ENCODE peak calls at places on chromosomes 1 and 21, in nine cellular contexts. D is effector memory CD4-positive, alpha-beta T cell; J is adrenal gland; G is spleen; N is A673; V is mucosa of descending colon; R is neural progenitor cell; X is endodermal cell; Z is OCI-LY7. T is an unnamed sample.

GRCh38 chr1:78840447-78841251 is 165.9 kb downstream of the ADGRL4 start:
- DNase-seq in D (no peak), J (no peak), G (no peak), N (peak; percentile 58), V (no peak), R (peak; percentile 68), X (peak; percentile 66), Z (no peak), T (peak; percentile 36)

GRCh38 chr21:33201945-33202344 is 27.8 kb upstream of the IFNAR2 start:
- DNase-seq in D (no peak), J (no peak), G (no peak), N (no peak), V (no peak), R (no peak), X (no peak), Z (no peak), T (no peak)

GRCh38 chr1:99457381-99458165 is 188.3 kb upstream of the PALMD start:
- DNase-seq in D (no peak), J (no peak), G (no peak), N (peak; percentile 59), V (no peak), R (no peak), X (no peak), Z (no peak), T (no peak)

GRCh38 chr1:209689484-209689883 is 14.3 kb downstream of the G0S2 start:
- DNase-seq in D (no peak), J (no peak), G (no peak), N (peak; percentile 44), V (peak; percentile 40), R (no peak), X (no peak), Z (no peak), T (no peak)

GRCh38 chr21:37986751-37987399 is 70.6 kb upstream of the KCNJ6 start:
- DNase-seq in D (no peak), J (no peak), G (no peak), N (no peak), V (no peak), R (no peak), X (no peak), Z (no peak), T (no peak)

GRCh38 chr1:75672528-75673393 is 51.7 kb upstream of the ACADM start:
- DNase-seq in D (no peak), J (no peak), G (no peak), N (peak; percentile 21), V (no peak), R (peak; percentile 19), X (peak; percentile 86), Z (no peak), T (peak; percentile 86)

GRCh38 chr1:115274467-115274866 is 63.6 kb downstream of the NGF start:
- DNase-seq in D (no peak), J (peak; percentile 23), G (no peak), N (no peak), V (no peak), R (no peak), X (no peak), Z (no peak), T (no peak)

GRCh38 chr21:44989943-44990780 is 50.3 kb downstream of the SLX9 start:
- DNase-seq in D (no peak), J (peak; percentile 74), G (peak; percentile 69), N (no peak), V (peak; percentile 20), R (no peak), X (no peak), Z (no peak), T (no peak)

GRCh38 chr1:37403166-37403565 is 71.2 kb upstream of the ZC3H12A start:
- DNase-seq in D (no peak), J (no peak), G (no peak), N (no peak), V (no peak), R (no peak), X (peak; percentile 59), Z (no peak), T (no peak)

GRCh38 chr1:60898987-60899386 is 183.4 kb upstream of the NFIA start:
- DNase-seq in D (no peak), J (no peak), G (no peak), N (no peak), V (no peak), R (no peak), X (no peak), Z (no peak), T (no peak)

GRCh38 chr1:29236993-29237905 is 927 bp downstream of the PTPRU start:
- DNase-seq in D (no peak), J (peak; percentile 46), G (peak; percentile 84), N (peak; percentile 43), V (peak; percentile 52), R (peak; percentile 77), X (peak; percentile 83), Z (no peak), T (no peak)

GRCh38 chr1:4025752-4026151 is 125.7 kb upstream of the C1orf174 start:
- DNase-seq in D (no peak), J (no peak), G (no peak), N (no peak), V (no peak), R (no peak), X (no peak), Z (no peak), T (no peak)

GRCh38 chr1:4027008-4027407 is 126.9 kb upstream of the C1orf174 start:
- DNase-seq in D (no peak), J (no peak), G (no peak), N (no peak), V (no peak), R (no peak), X (no peak), Z (peak; percentile 66), T (no peak)

GRCh38 chr1:4023678-4024077 is 123.6 kb upstream of the C1orf174 start:
- DNase-seq in D (no peak), J (no peak), G (no peak), N (no peak), V (no peak), R (no peak), X (peak; percentile 31), Z (peak; percentile 39), T (no peak)

GRCh38 chr1:4022715-4023114 is 122.6 kb upstream of the C1orf174 start:
- DNase-seq in D (no peak), J (no peak), G (no peak), N (no peak), V (no peak), R (no peak), X (peak; percentile 28), Z (no peak), T (no peak)

DNA sequence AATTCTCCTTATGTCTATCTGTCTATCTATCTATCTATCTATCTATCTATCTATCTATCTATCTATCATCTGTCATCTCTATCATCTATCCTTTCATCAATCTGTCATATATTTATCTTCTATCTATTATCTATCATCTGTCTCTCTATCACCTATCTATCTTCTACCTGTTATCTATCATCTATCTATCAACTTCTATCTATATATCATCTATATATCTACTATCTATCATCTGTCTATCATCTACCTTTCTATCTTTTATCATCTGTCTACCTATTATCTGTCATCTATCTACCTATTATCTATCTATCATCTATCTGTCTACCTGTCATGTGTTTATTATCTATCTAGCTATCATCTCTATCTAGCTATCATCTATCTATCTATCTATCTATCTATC is 124.7 kb upstream of the C1orf174 start:
- DNase-seq in D (no peak), J (no peak), G (no peak), N (no peak), V (no peak), R (no peak), X (no peak), Z (no peak), T (no peak)
- H3K9me3 ChIP-seq in D (no peaks in the 10 kb centered on the region), J (no peaks in the 10 kb centered on the region), G (no peaks in the 10 kb centered on the region), N (no peaks in the 10 kb centered on the region), V (no peaks in the 10 kb centered on the region), R (no peaks in the 10 kb centered on the region), X (no peaks in the 10 kb centered on the region), Z (peaks cover 5% of the 10 kb centered on the region), T (no peaks in the 10 kb centered on the region)

DNA sequence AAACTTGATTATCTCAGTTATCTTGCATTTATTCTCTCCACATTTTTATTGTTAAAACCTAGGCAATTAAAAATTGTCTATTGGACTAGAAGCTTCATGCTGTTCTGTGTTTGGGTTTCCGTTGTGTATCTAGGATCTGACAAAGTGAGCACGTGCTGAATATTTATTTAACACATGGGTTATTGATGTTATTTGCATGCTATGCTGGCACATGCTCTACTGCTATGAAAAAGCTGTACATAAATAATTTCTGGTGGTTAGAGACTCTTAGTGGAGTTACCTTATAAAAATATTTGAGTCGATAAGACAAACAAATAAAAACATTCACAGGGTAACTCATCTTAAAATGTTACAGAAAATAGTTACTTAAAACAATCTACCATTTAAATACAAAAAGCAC is 1769.7 kb downstream of the MRPL39 start:
- DNase-seq in D (no peak), J (no peak), G (no peak), N (no peak), V (no peak), R (no peak), X (no peak), Z (no peak), T (no peak)
- H3K9me3 ChIP-seq in D (no peaks in the 10 kb centered on the region), J (no peaks in the 10 kb centered on the region), G (peaks cover 8% of the 10 kb centered on the region), N (peaks cover 17% of the 10 kb centered on the region), V (peaks cover 52% of the 10 kb centered on the region), R (peaks cover 27% of the 10 kb centered on the region), X (peaks cover 27% of the 10 kb centered on the region), Z (peaks cover 17% of the 10 kb centered on the region), T (peaks cover 7% of the 10 kb centered on the region)

DNA sequence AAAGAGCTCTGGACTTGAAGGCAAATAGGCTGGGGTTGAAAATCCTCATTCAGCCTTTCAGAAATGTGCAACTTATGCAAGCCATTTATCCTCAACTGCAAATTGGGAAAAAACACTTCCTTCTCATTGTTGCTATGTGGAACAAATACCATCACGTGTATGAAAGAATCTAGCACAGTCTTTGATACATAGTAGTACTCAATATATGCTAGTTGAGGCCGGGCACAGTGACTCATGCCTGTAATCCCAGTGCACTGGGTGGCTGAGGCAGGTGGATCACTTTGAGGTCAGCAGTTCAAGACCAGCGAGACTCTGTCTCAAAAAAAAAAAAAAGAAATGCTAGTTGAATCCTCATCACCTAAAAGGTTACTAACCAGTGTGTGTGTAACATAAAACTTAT is 8.2 kb downstream of the PI4KB start:
- DNase-seq in D (no peak), J (no peak), G (no peak), N (no peak), V (no peak), R (no peak), X (no peak), Z (no peak), T (no peak)
- H3K9me3 ChIP-seq in D (no peaks in the 10 kb centered on the region), J (no peaks in the 10 kb centered on the region), G (no peaks in the 10 kb centered on the region), N (no peaks in the 10 kb centered on the region), V (no peaks in the 10 kb centered on the region), R (no peaks in the 10 kb centered on the region), X (no peaks in the 10 kb centered on the region), Z (no peaks in the 10 kb centered on the region), T (no peaks in the 10 kb centered on the region)

DNA sequence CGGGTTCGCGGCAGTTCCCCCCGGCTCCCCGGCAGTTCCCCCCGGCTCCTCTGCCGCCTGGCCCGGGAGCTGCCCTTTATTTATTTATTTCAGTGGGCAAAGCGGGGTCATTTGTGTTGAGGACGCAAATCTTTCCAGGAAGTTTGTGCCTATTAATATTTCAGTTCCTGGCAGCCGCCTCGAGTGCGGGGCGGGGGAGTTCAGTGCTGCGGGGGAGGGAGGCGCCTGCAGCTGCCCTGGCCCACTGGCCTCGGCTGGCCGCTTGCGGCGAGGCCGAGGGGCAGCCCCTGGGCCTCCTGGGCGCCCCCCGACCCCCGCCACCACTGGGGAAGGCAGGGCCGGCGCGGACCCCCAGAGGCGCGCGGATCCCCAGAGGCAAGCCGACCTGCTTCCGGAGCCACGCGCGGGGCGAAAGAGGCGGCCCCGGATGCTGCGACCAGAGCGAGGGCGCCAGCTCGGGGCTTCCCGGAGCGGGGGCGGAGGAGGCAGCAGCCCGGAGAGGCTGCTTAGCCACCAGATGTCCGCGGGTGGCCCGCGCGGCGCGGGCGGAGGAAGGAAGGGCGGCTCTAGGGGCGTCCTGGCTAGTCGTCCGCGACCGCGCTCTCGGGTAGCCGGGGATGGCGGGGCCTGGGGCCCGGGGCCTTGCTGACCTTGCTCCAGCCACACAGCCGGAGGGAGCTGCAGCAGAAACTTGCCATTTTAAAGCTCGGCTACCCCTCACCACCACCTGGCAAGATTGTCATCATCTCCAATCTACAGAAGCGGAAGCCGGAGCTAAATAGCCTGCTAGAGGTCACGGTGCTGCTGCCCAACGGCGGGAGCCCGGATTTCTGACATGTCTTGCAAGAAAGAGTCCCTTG is 48.0 kb downstream of the H3-3A start:
- DNase-seq in D (peak; percentile 25), J (peak; percentile 66), G (peak; percentile 96), N (peak; percentile 60), V (peak; percentile 81), R (peak; percentile 69), X (peak; percentile 84), Z (peak; percentile 88), T (peak; percentile 55)
- H3K9me3 ChIP-seq in D (no peaks in the 10 kb centered on the region), J (no peaks in the 10 kb centered on the region), G (no peaks in the 10 kb centered on the region), N (no peaks in the 10 kb centered on the region), V (no peaks in the 10 kb centered on the region), R (no peaks in the 10 kb centered on the region), X (no peaks in the 10 kb centered on the region), Z (no peaks in the 10 kb centered on the region), T (no peaks in the 10 kb centered on the region)

T was measured in H9.